ENCODE peak calls at places on chromosome 9, in four cellular contexts. M is kidney; F is CD4-positive, CD25-positive, alpha-beta regulatory T cell; J is coronary artery. T is an unnamed sample.

GRCh38 chr9:125241000-125241862 is at the start of gene HSPA5:
- DNase-seq in M (peak), F (peak), J (peak), T (peak)

GRCh38 chr9:37608250-37608649 is 15.9 kb upstream of the TOMM5 start:
- DNase-seq in M (no peak), F (no peak), J (no peak), T (no peak)

GRCh38 chr9:3299872-3300271 is 225.9 kb downstream of the RFX3 start:
- DNase-seq in M (no peak), F (no peak), J (no peak), T (no peak)

GRCh38 chr9:107704791-107705190 is 215.2 kb upstream of the KLF4 start:
- DNase-seq in M (no peak), F (no peak), J (no peak), T (no peak)

GRCh38 chr9:121836382-121836885 is 185.0 kb downstream of the DAB2IP start:
- DNase-seq in M (no peak), F (no peak), J (peak), T (no peak)

GRCh38 chr9:101480386-101480785 is 44.8 kb upstream of the ALDOB start:
- DNase-seq in M (no peak), F (no peak), J (no peak), T (no peak)

GRCh38 chr9:27865031-27865438 is 291.8 kb upstream of the C9orf72 start:
- DNase-seq in M (no peak), F (no peak), J (no peak), T (no peak)

GRCh38 chr9:107688728-107689127 is 199.2 kb upstream of the KLF4 start:
- DNase-seq in M (no peak), F (no peak), J (no peak), T (no peak)

GRCh38 chr9:127825319-127826051 is 22.8 kb downstream of the FPGS start:
- DNase-seq in M (peak), F (no peak), J (no peak), T (peak)

GRCh38 chr9:121233906-121234901 is 32.5 kb upstream of the RAB14 start:
- DNase-seq in M (no peak), F (no peak), J (no peak), T (no peak)

GRCh38 chr9:72675586-72675985 is 154.2 kb downstream of the TMC1 start:
- DNase-seq in M (no peak), F (no peak), J (no peak), T (no peak)

GRCh38 chr9:104868687-104869404 is 59.1 kb downstream of the ABCA1 start:
- DNase-seq in M (peak), F (no peak), J (peak), T (peak)

GRCh38 chr9:89021154-89021803 is 30.0 kb downstream of the S1PR3 start:
- DNase-seq in M (peak), F (no peak), J (no peak), T (no peak)

DNA sequence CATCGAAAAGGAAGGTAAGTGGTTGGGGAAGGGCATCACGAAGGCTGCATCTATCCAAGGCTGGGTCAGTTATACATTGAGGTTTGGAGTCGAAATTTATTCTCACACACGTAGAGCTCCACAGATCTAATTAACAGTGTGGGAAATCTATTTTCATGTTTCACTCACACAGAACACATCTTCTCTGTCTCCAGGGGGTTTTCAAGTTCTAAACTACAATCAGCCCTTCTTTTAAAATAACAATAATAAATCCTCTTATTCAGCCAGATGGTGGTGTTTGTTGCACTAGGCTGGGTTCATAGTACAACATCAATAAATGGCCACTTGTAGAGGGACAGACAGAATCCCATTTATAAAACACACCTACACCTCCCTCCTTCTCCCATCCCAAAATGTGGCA is 174.5 kb upstream of the KLF9 start:
- DNase-seq in M (no peak), F (no peak), J (no peak), T (no peak)
- H3K4me3 ChIP-seq in M (no peak), F (no peak), J (no peak), T (no peak)

GRCh38 chr9:136418182-136419091 is 8.0 kb downstream of the PMPCA start:
- DNase-seq in M (no peak), F (no peak), J (no peak), T (no peak)

GRCh38 chr9:136419092-136419420 is 8.6 kb downstream of the PMPCA start:
- DNase-seq in M (no peak), F (no peak), J (no peak), T (no peak)

GRCh38 chr9:136412912-136413420 is 2.5 kb downstream of the PMPCA start:
- DNase-seq in M (no peak), F (no peak), J (no peak), T (no peak)

GRCh38 chr9:136416914-136417313 is 6.5 kb downstream of the PMPCA start:
- DNase-seq in M (no peak), F (no peak), J (no peak), T (no peak)

DNA sequence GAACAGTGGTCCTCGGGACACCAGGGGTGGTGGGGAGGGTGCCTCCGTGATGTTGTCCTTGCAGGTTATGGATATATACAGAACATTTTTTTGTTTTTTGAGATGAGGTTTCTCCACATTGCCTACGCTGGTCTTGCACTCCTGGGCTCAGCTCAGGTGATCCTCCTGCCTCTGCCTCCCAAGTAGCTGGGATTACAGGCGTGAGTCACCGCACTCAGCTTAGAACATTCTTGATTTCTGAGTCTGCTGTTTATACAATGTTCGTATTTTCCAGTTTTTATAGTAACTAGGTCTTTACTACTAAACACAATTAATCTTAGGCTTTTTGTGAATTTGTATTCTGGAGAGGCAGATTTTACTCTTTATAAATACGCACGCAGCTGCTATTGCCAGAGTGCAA is 6.0 kb downstream of the PMPCA start:
- DNase-seq in M (no peak), F (no peak), J (no peak), T (no peak)
- H3K4me3 ChIP-seq in M (no peak), F (no peak), J (no peak), T (no peak)

GRCh38 chr9:115998661-115999060 is 154.9 kb upstream of the PAPPA start:
- DNase-seq in M (no peak), F (no peak), J (no peak), T (no peak)

GRCh38 chr9:115997923-115998322 is 155.7 kb upstream of the PAPPA start:
- DNase-seq in M (no peak), F (no peak), J (no peak), T (no peak)

GRCh38 chr9:116002181-116002580 is 151.4 kb upstream of the PAPPA start:
- DNase-seq in M (no peak), F (no peak), J (no peak), T (no peak)

GRCh38 chr9:116000748-116001329 is 152.8 kb upstream of the PAPPA start:
- DNase-seq in M (no peak), F (no peak), J (no peak), T (no peak)

DNA sequence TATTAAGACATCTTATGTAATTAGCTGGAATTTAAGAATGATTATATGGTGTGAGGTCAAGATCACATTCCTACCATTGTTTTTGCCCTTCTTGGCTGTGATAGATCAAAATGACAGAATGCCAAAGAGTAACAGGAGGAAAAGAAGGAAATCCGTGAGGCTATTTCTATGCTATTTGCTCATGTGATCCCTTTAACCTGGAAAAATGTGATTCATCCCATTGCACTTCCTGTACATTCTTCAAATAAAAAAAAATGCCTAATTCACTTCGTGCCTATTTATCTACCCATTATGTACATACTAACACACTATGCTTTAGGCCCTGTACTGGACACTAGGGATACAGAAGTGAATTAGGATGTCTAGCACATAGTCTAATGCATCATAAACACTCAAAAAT is 154.1 kb upstream of the PAPPA start:
- DNase-seq in M (no peak), F (no peak), J (no peak), T (no peak)
- H3K4me3 ChIP-seq in M (no peak), F (no peak), J (no peak), T (no peak)

DNA sequence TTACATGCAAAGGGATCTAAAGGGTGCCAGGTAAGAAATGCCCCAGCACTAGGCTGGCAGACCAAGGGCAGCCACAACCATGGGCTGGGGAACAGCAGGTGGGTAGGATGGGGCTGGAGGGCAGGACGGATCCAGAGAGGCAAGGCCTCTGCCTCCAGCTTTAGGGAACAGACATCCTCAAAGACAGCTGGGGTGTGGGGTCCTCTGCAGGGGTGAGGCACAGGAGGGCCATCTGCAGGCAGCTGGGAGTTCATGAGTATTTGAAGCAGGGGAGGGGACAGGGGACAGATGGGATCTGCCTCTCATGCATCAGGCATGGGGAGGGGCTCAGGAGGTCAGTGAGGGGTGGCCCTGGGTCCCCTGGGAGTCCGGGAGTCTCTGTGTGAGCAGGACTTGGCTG is 3.9 kb downstream of the SUSD3 start:
- DNase-seq in M (no peak), F (no peak), J (no peak), T (no peak)
- H3K4me3 ChIP-seq in M (no peak), F (peak), J (no peak), T (no peak)

DNA sequence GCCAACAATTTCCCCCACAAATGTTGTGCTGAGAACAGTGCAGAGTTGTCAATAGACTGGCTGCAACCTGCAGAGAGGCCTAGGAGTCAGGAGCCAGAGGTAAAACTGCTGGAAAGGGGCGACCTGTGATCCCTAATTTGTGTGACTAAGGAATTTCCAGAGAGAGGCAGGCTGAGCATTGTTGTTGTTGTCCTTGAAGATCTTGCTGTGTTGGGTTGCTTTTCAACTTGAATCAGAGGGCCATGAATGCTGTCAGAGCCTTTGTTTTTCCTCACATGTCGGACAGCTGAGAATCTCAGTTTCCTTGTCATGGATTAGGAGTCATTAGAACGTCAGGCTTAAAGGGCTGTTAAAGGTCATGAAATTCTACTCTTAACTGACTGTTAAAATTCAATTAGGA is 134.6 kb upstream of the ASTN2 start:
- DNase-seq in M (no peak), F (no peak), J (no peak), T (no peak)
- H3K4me3 ChIP-seq in M (no peak), F (no peak), J (no peak), T (no peak)